ENCODE peak calls at places on chromosomes 1 and 21, in five cellular contexts. G is HCT116, F is K562, O is HepG2, S is H1. H is an unnamed sample. For H3K4me1, the result is how much of the 10 kb centered on the place peaks cover.

GRCh38 chr1:83761977-83762376 is 237.0 kb downstream of the TTLL7 start:
- DNase-seq in G (no peak), S (no peak), O (no peak), F (no peak), H (no peak)

GRCh38 chr1:7684132-7684531 is 87.0 kb upstream of the VAMP3 start:
- DNase-seq in F (no peak), G (no peak), S (no peak), O (no peak), H (no peak)

GRCh38 chr1:214660900-214661299 is 57.9 kb downstream of the CENPF start:
- DNase-seq in O (peak), F (no peak), G (no peak), S (no peak), H (no peak)

GRCh38 chr1:9324246-9325096 is 31.8 kb downstream of the SPSB1 start:
- DNase-seq in O (no peak), F (no peak), S (no peak), G (no peak), H (no peak)

GRCh38 chr21:42423197-42423675 is 19.5 kb downstream of the UBASH3A start:
- DNase-seq in F (no peak), O (no peak), S (no peak), G (no peak), H (no peak)

GRCh38 chr1:54487571-54488050 is 60.4 kb upstream of the ACOT11 start:
- DNase-seq in F (no peak), G (no peak), S (peak), O (no peak), H (no peak)

GRCh38 chr1:30197616-30197934 is 525.8 kb downstream of the MATN1 start:
- DNase-seq in G (no peak), F (no peak), S (no peak), O (no peak), H (no peak)

GRCh38 chr1:10635992-10636391 is 160.5 kb downstream of the CASZ1 start:
- DNase-seq in O (no peak), G (no peak), F (no peak), S (no peak), H (no peak)

GRCh38 chr1:242467556-242468145 is 56.8 kb downstream of the PLD5 start:
- DNase-seq in O (peak), S (peak), G (peak), F (peak), H (peak)

GRCh38 chr1:6198646-6199297 is 623 bp downstream of the RPL22 start:
- DNase-seq in G (no peak), F (peak), S (no peak), O (no peak), H (no peak)

GRCh38 chr1:195590649-195591048 is 1017.6 kb downstream of the KCNT2 start:
- DNase-seq in F (no peak), O (no peak), G (no peak), S (no peak), H (no peak)

GRCh38 chr1:177650947-177651346 is 318.9 kb downstream of the SEC16B start:
- DNase-seq in F (no peak), G (no peak), O (no peak), S (no peak), H (no peak)

GRCh38 chr1:88179943-88180342 is 504.1 kb upstream of the PKN2 start:
- DNase-seq in G (no peak), F (no peak), O (no peak), S (no peak), H (no peak)

GRCh38 chr1:234231061-234231892 is 142.0 kb upstream of the COA6 start:
- DNase-seq in S (peak), G (no peak), F (peak), O (no peak), H (no peak)

GRCh38 chr1:71080178-71080781 is 555 bp downstream of the ZRANB2 start:
- DNase-seq in G (no peak), O (peak), F (peak), S (no peak), H (no peak)

GRCh38 chr1:14800014-14800413 is 201.5 kb downstream of the KAZN start:
- DNase-seq in G (no peak), S (no peak), F (no peak), O (no peak), H (no peak)

GRCh38 chr1:14795589-14795988 is 197.1 kb downstream of the KAZN start:
- DNase-seq in O (no peak), S (no peak), F (no peak), G (no peak), H (no peak)

GRCh38 chr1:14790967-14791366 is 192.5 kb downstream of the KAZN start:
- DNase-seq in G (no peak), S (no peak), F (no peak), O (no peak), H (no peak)

GRCh38 chr1:14791611-14792010 is 193.1 kb downstream of the KAZN start:
- DNase-seq in F (no peak), G (no peak), O (peak), S (no peak), H (no peak)

GRCh38 chr1:14794136-14794768 is 195.8 kb downstream of the KAZN start:
- DNase-seq in F (no peak), O (no peak), G (no peak), S (no peak), H (no peak)
- H3K4me1 ChIP-seq in F (under half), O (under half), G (under half), S (under half), H (under half)

GRCh38 chr1:28134651-28135207 is 41.8 kb downstream of the PTAFR start:
- DNase-seq in G (no peak), F (no peak), O (no peak), S (no peak), H (no peak)

GRCh38 chr1:28135910-28136635 is 40.4 kb downstream of the PTAFR start:
- DNase-seq in F (no peak), S (no peak), O (no peak), G (no peak), H (no peak)

GRCh38 chr1:28132110-28132897 is 43.9 kb upstream of the EYA3 start:
- DNase-seq in G (no peak), S (no peak), F (peak), O (no peak), H (no peak)

GRCh38 chr1:28139033-28139712 is 37.3 kb downstream of the PTAFR start:
- DNase-seq in S (no peak), F (no peak), O (no peak), G (no peak), H (no peak)

DNA sequence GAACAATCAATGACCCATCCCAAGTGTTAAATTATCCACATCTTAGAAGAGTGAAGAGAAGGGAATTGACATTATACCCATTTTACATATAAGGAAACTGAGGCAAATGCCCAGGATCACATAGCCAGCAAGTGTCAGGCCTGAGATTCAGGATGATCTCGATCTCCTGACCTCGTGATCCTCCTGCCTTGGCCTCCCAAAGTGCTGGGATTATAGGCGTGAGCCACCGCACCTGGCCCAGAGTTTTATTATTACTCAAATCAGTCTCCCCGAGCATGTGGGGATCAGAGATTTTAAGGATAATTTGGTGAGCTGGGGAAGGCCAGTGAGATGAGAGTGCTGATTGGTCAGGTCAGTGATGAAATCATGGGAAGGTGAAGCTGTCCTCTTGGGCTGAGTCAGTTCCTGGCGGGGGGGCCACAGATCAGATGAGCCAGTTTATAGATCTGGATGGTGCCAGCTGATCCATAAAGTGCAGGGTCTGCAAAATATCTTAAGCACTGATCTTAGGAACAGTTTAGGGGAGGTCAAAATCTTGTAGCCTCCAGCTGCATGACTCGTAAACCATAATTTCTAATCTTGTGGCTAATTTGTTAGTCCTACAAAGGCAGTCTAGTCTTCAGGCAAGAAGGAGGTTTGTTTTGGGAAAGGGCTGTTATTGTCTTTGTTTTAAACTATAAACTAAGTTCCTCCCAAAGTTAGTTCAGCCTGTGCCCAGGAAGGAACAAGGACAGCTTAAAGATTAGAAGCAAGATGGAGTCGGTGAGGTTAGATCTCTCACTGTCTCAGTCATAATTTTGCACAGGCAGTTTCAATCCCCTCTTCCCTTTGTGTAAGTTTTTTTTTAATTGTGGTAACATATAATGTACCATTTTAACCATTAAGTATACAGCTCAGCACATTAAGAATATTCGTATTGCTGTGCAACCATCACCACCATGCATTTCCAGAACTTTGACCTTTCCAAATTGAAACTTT is 39.6 kb downstream of the PTAFR start:
- DNase-seq in O (no peak), G (no peak), S (no peak), F (no peak), H (no peak)
- TF ChIP-seq YY1 in O (no peak), G (no peak), S (no peak), F (no peak), H (no peak)

DNA sequence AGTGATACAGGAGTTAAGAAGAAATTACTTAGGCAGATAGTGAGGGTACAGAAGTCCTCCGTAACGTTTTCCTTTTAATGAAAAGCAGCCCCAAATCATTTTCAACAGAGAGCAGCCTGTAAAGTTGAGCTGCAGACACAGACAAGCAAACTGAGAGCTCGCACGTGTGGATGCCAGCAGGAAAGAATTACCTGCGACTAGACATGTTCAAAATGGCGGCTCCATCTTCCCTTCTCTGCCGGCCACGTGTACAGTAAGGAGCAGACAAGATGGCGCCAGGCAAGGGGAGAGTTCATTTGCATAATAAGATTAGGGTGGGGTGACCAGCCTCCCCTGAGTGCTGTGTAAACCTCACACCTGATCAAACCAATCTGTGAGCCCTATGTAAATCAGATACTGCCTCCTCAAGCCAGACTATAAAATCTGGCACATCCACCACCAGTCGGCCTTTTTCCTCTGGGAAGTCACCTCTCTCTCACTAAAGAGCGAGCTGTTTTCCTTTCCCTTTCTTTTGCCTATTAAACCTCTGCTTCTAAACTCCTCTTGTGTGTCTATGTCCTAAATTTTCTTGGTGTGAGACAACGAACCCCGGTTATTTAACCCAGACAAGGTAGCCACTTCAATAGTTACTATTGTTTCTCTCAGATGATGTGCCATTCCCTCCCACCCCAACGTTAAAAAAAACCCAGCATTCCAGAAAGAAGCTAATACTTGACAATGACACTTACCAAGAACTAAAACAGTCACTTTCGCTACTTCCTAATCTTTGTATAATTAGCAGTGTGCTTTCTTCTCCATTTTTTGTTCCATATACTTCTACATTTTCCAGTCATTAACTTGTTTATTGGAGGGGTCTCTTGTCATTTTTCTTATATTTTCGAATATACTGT is 27.4 kb downstream of the DUSP10 start:
- DNase-seq in O (no peak), G (no peak), F (peak), S (no peak), H (no peak)
- H3K4me3 ChIP-seq in O (peak), G (no peak), F (no peak), S (no peak), H (no peak)

GRCh38 chr1:14519976-14520375 is 78.5 kb upstream of the KAZN start:
- DNase-seq in O (no peak), G (no peak), S (no peak), F (no peak), H (no peak)
- H3K4me1 ChIP-seq in O (under half), G (under half), S (under half), F (under half), H (under half)

DNA sequence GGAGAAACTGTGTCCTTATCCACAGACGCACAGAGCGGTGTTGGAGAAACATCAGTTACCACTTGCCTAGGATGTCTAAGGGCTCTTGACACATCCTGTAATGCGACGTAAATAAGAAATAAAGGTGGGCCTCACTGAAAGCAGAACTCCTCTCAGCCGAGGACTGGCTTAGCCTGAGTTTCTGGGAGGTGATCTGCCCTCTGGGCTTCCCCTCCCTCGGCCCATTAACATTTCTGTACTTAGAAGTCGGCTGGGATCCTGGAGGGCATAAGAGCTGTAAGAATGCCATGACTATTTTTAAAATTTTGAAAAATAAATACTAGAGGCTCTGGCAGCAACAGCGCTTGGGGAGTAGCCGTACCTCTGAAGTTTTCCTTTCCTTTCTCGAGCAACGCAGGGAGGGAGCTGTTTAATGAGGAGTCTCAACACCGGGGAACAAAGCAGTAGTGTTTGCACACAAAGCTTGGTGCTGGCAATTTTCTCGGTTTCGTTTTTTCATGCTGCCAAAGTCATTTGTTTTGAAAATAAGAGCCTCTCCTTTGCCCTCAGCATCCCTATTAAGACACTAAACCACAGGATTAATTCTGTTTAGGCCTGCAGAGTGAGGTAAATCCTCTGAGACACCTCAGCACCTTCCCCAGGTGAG is 498.7 kb downstream of the SMYD3 start:
- DNase-seq in F (no peak), G (no peak), O (no peak), S (no peak), H (no peak)
- TF ChIP-seq YY1 in F (no peak), G (no peak), O (no peak), S (no peak), H (no peak)

DNA sequence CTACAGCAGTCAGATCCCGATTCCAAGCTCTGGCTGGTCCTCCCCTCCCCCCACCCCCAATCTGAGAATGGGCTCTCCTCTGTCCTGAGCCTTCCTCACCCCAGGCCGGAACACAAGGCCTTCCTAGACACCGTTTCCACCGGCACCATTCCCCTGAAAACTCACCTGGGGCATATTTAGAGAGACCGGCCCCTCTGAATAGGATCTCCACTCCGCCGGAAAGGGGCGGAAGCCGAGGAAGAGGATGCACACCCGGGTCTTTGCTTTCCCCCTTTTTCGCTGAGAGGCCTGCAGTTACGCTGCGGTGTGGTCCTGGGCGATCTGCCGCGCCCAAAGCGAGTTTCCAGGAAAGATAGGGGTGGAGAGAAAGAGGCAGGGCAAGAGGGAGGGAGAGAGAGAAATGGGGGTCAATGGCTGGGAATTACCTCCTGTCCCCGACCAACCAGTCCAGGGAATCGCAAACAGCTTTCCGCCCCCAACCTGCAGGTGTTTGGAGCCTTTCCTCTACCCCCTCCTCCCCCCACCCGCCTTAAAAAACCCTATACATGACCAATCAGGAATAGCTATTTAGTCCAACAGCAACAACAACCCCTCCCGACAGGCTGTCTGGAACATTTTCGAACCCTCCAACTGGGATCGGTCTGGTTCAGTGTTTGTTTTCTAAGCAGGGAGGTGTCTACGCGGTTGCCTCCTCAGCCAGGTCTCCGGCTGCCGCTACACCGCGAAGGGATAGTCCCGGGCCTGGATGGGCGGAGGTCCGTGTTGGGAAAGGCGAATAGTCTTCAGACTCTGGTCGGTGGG is 2.8 kb downstream of the TAL1 start:
- DNase-seq in S (peak), F (peak), O (no peak), G (no peak), H (no peak)
- H3K4me3 ChIP-seq in S (peak), F (peak), O (no peak), G (no peak), H (peak)

GRCh38 chr1:39640861-39641260 is 1.4 kb upstream of the HEYL start:
- DNase-seq in F (no peak), G (no peak), S (no peak), O (no peak), H (no peak)
- H3K4me1 ChIP-seq in F (under half), G (under half), S (under half), O (under half), H (under half)